ENCODE peak calls at places on chromosomes 11 and 22, in ten cellular contexts. T, A, D, M, Y, G, L, C, H and R are unnamed samples.

GRCh38 chr11:57309106-57310059 is 15.4 kb downstream of the TNKS1BP1 start:
- DNase-seq in T (no peak), A (no peak), D (no peak), M (no peak), Y (no peak), G (no peak), L (no peak), C (no peak), H (no peak), R (no peak)

GRCh38 chr11:22244986-22245592 is 52.2 kb downstream of the ANO5 start:
- DNase-seq in T (peak), A (peak), D (peak), M (no peak), Y (peak), G (peak), L (peak), C (no peak), H (peak), R (peak)

GRCh38 chr22:42872821-42873220 is 15.7 kb upstream of the ARFGAP3 start:
- DNase-seq in T (no peak), A (no peak), D (no peak), M (no peak), Y (no peak), G (no peak), L (no peak), C (no peak), H (no peak), R (no peak)

GRCh38 chr22:30045001-30045887 is 35.0 kb upstream of the HORMAD2 start:
- DNase-seq in T (no peak), A (no peak), D (no peak), M (no peak), Y (no peak), G (no peak), L (no peak), C (peak), H (no peak), R (no peak)

GRCh38 chr11:76666408-76666807 is 4.1 kb downstream of the LRRC32 start:
- DNase-seq in T (peak), A (no peak), D (no peak), M (peak), Y (no peak), G (no peak), L (no peak), C (no peak), H (peak), R (no peak)

GRCh38 chr22:20027966-20028854 is 7.3 kb downstream of the TANGO2 start:
- DNase-seq in T (no peak), A (no peak), D (no peak), M (no peak), Y (no peak), G (no peak), L (no peak), C (no peak), H (peak), R (no peak)

GRCh38 chr22:24992946-24993345 is 40.4 kb downstream of the KIAA1671 start:
- DNase-seq in T (no peak), A (no peak), D (peak), M (no peak), Y (no peak), G (no peak), L (no peak), C (no peak), H (no peak), R (no peak)

GRCh38 chr11:16778286-16778685 is 39.8 kb downstream of the C11orf58 start:
- DNase-seq in T (no peak), A (no peak), D (no peak), M (no peak), Y (no peak), G (no peak), L (no peak), C (peak), H (no peak), R (no peak)

GRCh38 chr11:61754534-61755482 is 2.4 kb downstream of the MYRF start:
- DNase-seq in T (no peak), A (peak), D (no peak), M (no peak), Y (no peak), G (no peak), L (no peak), C (no peak), H (no peak), R (no peak)

GRCh38 chr11:110778351-110778750 is 66.1 kb upstream of the ARHGAP20 start:
- DNase-seq in T (no peak), A (no peak), D (no peak), M (no peak), Y (no peak), G (no peak), L (no peak), C (no peak), H (peak), R (no peak)

GRCh38 chr22:24894220-24894975 is 52.1 kb downstream of the LHFPL7 start:
- DNase-seq in T (peak), A (no peak), D (no peak), M (no peak), Y (no peak), G (no peak), L (no peak), C (no peak), H (peak), R (peak)

GRCh38 chr11:45848654-45849081 is 1.4 kb downstream of the CRY2 start:
- DNase-seq in T (no peak), A (no peak), D (no peak), M (no peak), Y (no peak), G (no peak), L (no peak), C (no peak), H (no peak), R (peak)

GRCh38 chr11:116109228-116109627 is 605.0 kb upstream of the CADM1 start:
- DNase-seq in T (peak), A (peak), D (peak), M (no peak), Y (no peak), G (no peak), L (no peak), C (no peak), H (peak), R (no peak)

GRCh38 chr22:31625661-31626426 is 36.2 kb downstream of the PISD start:
- DNase-seq in T (peak), A (peak), D (peak), M (no peak), Y (no peak), G (no peak), L (no peak), C (no peak), H (peak), R (no peak)

GRCh38 chr11:36295926-36296325 is at the start of gene PRR5L:
- DNase-seq in T (no peak), A (no peak), D (peak), M (no peak), Y (no peak), G (no peak), L (no peak), C (no peak), H (no peak), R (no peak)

GRCh38 chr22:23678133-23678532 is 12.7 kb upstream of the RGL4 start:
- DNase-seq in T (no peak), A (no peak), D (no peak), M (no peak), Y (no peak), G (no peak), L (no peak), C (no peak), H (no peak), R (no peak)

GRCh38 chr11:83456075-83456474 is 169.9 kb upstream of the CCDC90B start:
- DNase-seq in T (no peak), A (no peak), D (peak), M (no peak), Y (no peak), G (no peak), L (no peak), C (no peak), H (no peak), R (no peak)